ENCODE peak calls at places on chromosomes 3 and 15, in nine cellular contexts. Y is SJSA1, F is heart left ventricle, B is GM23338, V is cardiac muscle cell, N is ovary, A is tibial artery, Q is endothelial cell of umbilical vein, M is adrenal gland. K is an unnamed sample.

GRCh38 chr3:59425942-59426341 is 376.1 kb upstream of the CFAP20DC start:
- DNase-seq in Y (no peak), F (no peak), B (no peak), V (no peak), N (no peak), A (no peak), Q (no peak), M (no peak), K (no peak)

GRCh38 chr3:168844502-168845482 is 749.1 kb upstream of the GOLIM4 start:
- DNase-seq in Y (no peak), F (no peak), B (no peak), V (no peak), N (no peak), A (no peak), Q (no peak), M (no peak), K (no peak)

GRCh38 chr3:193040836-193041672 is 123.4 kb upstream of the MB21D2 start:
- DNase-seq in Y (peak; percentile 37), F (no peak), B (peak; percentile 79), V (peak; percentile 55), N (no peak), A (no peak), Q (peak; percentile 43), M (no peak), K (no peak)

GRCh38 chr3:194141415-194142155 is 5.6 kb downstream of the HES1 start:
- DNase-seq in Y (peak; percentile 89), F (peak; percentile 96), B (peak; percentile 91), V (peak; percentile 91), N (peak; percentile 93), A (peak; percentile 97), Q (peak; percentile 93), M (peak; percentile 96), K (peak; percentile 94)

GRCh38 chr3:45632956-45633355 is 38.4 kb downstream of the LIMD1 start:
- DNase-seq in Y (no peak), F (no peak), B (no peak), V (no peak), N (no peak), A (no peak), Q (no peak), M (no peak), K (no peak)

GRCh38 chr3:130820976-130821375 is 72.9 kb upstream of the ATP2C1 start:
- DNase-seq in Y (no peak), F (no peak), B (no peak), V (no peak), N (no peak), A (no peak), Q (peak; percentile 3), M (peak; percentile 80), K (no peak)

GRCh38 chr15:92657486-92657885 is 1.9 kb upstream of the FAM174B start:
- DNase-seq in Y (no peak), F (no peak), B (no peak), V (no peak), N (no peak), A (no peak), Q (no peak), M (no peak), K (no peak)

GRCh38 chr3:160016972-160017371 is 28.3 kb downstream of the IL12A start:
- DNase-seq in Y (no peak), F (no peak), B (no peak), V (no peak), N (no peak), A (no peak), Q (no peak), M (no peak), K (no peak)

GRCh38 chr3:45105855-45106655 is 40.1 kb downstream of the CDCP1 start:
- DNase-seq in Y (peak; percentile 74), F (no peak), B (no peak), V (no peak), N (no peak), A (no peak), Q (peak; percentile 13), M (no peak), K (no peak)

GRCh38 chr15:29990035-29990434 is 92.7 kb upstream of the GOLGA8J start:
- DNase-seq in Y (no peak), F (no peak), B (no peak), V (no peak), N (no peak), A (no peak), Q (no peak), M (no peak), K (no peak)

GRCh38 chr3:12870942-12871341 is 29.6 kb upstream of the RPL32 start:
- DNase-seq in Y (no peak), F (peak; percentile 51), B (no peak), V (no peak), N (no peak), A (peak; percentile 78), Q (no peak), M (peak; percentile 64), K (peak; percentile 36)

GRCh38 chr3:194269610-194270145 is 81.5 kb downstream of the CPN2 start:
- DNase-seq in Y (no peak), F (peak; percentile 98), B (peak; percentile 86), V (no peak), N (peak; percentile 93), A (peak; percentile 94), Q (peak; percentile 85), M (peak; percentile 96), K (peak; percentile 91)

DNA sequence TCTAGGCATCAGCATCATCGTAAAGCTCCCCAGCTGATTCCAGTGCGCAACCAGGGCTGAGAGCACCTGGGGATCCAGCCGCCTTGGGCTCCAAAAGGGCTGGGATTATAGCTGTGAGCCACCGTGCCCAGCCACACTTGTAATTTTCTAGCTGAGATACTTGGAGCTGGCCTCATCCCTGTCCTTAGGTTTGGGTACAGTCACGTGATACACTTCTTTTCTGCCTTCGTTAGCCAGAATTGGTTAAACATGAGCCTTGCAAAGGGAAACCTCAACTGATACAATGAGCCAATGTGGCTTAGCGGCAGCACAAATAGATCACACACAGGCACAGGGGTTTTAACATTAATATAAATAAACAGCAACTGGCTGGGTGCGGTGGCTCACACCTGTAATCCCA is 69.8 kb upstream of the GCNT3 start:
- DNase-seq in Y (no peak), F (no peak), B (no peak), V (no peak), N (no peak), A (no peak), Q (no peak), M (no peak), K (no peak)
- H3K27ac ChIP-seq in Y (no peak overlapping the region), F (no peak overlapping the region), B (no peak overlapping the region), V (no peak overlapping the region), N (no peak overlapping the region), A (no peak overlapping the region), Q (no peak overlapping the region), M (no peak overlapping the region), K (no peak overlapping the region)

GRCh38 chr15:82959423-82959822 is 6.9 kb upstream of the HOMER2 start:
- DNase-seq in Y (no peak), F (no peak), B (no peak), V (no peak), N (no peak), A (no peak), Q (no peak), M (no peak), K (no peak)

GRCh38 chr15:82958638-82959037 is 6.1 kb upstream of the HOMER2 start:
- DNase-seq in Y (no peak), F (no peak), B (no peak), V (no peak), N (no peak), A (no peak), Q (no peak), M (no peak), K (no peak)

GRCh38 chr15:82963356-82964341 is 11.1 kb upstream of the HOMER2 start:
- DNase-seq in Y (no peak), F (no peak), B (peak; percentile 19), V (no peak), N (no peak), A (no peak), Q (no peak), M (no peak), K (no peak)

GRCh38 chr15:82964890-82965289 is 12.4 kb upstream of the HOMER2 start:
- DNase-seq in Y (no peak), F (no peak), B (no peak), V (no peak), N (no peak), A (no peak), Q (no peak), M (no peak), K (no peak)

DNA sequence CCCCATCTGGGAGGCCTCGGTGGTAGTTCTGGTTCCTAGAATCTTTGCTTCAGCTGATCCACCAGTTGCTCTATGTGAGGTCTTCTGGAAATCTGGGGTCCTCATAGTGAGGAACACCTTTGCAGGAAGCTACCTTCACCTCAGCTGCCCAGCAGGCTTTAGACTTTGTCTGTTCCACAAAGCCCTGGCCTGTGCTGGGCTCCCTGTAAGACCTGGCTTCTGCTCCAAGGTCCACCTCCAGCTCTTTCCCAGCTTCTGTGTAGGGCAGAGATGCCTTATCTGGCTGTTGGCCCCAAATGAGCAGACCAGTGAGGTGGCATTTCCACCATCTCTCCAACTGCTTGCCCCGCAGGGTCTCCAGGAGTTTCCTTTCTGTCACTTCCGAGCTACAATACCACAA is 8.2 kb upstream of the HOMER2 start:
- DNase-seq in Y (no peak), F (no peak), B (no peak), V (no peak), N (no peak), A (no peak), Q (no peak), M (no peak), K (no peak)
- H3K4me3 ChIP-seq in Y (no peak overlapping the region), F (no peak overlapping the region), B (no peak overlapping the region), V (no peak overlapping the region), N (no peak overlapping the region), A (no peak overlapping the region), Q (no peak overlapping the region), M (no peak overlapping the region), K (no peak overlapping the region)

DNA sequence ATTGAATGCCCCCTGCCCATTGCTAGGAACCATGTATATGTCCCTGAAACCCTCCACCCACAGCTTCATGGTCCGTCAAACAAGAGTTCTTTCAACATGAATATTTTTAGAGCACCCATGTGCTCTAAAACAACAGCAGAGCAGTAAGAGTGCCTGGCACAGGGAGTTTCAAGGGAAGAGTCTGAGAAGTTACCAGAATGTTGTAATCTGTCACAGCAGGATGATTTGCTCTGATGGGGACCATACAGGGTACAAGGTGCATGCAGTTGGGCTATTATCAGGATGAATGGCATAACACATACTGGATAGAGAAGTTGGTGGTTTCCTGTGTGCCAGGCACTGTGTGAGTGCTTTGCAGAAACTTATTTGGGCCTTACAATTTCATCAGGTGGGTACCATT is 27.8 kb upstream of the FLNB start:
- DNase-seq in Y (no peak), F (no peak), B (no peak), V (no peak), N (no peak), A (no peak), Q (no peak), M (no peak), K (no peak)
- H3K4me1 ChIP-seq in Y (peaks cover 57% of the 10 kb centered on the region), F (peaks cover 14% of the 10 kb centered on the region), B (no peaks in the 10 kb centered on the region), V (no peaks in the 10 kb centered on the region), N (no peaks in the 10 kb centered on the region), A (no peaks in the 10 kb centered on the region), Q (peaks cover 17% of the 10 kb centered on the region), M (no peaks in the 10 kb centered on the region), K (peaks cover 38% of the 10 kb centered on the region)

DNA sequence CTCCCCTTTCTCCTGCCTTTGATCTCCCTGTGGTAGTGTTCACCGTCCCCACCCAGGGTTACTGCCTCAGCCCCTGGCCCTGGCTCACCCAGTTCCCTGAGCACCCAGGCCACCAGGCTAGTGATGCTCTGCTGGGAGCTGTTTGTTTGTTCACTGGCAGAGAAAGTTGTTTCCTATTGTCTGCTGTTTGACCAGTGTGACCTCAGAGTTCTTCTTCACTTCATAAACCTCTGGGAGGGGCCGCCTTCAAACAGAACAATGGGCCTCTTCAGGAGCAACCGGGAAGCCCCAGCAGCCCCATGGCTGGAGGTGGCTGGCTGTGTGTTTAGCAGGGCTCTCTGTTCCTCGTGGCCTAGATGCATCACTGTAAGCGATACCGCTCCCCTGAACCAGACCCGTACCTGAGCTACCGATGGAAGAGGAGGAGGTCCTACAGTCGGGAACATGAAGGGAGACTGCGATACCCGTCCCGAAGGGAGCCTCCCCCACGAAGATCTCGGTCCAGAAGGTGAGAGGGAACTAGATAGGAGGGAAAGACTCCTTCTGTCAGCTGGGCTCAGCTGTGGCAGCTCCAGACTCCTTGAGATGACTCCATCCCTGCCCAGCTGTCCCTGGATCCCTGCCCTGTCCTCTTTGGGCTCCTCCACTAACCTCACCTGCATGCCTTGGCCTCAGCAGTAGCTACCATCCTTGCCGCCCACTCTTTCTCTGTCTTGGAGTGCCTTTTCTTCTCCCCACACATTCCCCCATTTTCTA is 3.4 kb downstream of the CLK3 start:
- DNase-seq in Y (peak; percentile 66), F (no peak), B (no peak), V (no peak), N (peak; percentile 7), A (no peak), Q (no peak), M (no peak), K (no peak)
- H3K27ac ChIP-seq in Y (no peak overlapping the region), F (no peak overlapping the region), B (no peak overlapping the region), V (no peak overlapping the region), N (no peak overlapping the region), A (no peak overlapping the region), Q (no peak overlapping the region), M (no peak overlapping the region), K (peak overlapping the region; percentile 97)